ENCODE peak calls at places on chromosomes 4 and X, in six cellular contexts. R, M, J, U, L and C are unnamed samples.

GRCh38 chr4:35818520-35818919 is 425.8 kb downstream of the ARAP2 start:
- DNase-seq in R (peak), U (no peak), L (no peak), J (no peak), M (no peak), C (no peak)

GRCh38 chr4:39362827-39363226 is 3.3 kb downstream of the RFC1 start:
- DNase-seq in R (no peak), L (no peak), U (no peak), M (no peak), J (no peak), C (no peak)

GRCh38 chr4:101236097-101236496 is 111.2 kb downstream of the PPP3CA start:
- DNase-seq in L (no peak), R (no peak), J (no peak), M (no peak), U (no peak), C (no peak)

GRCh38 chrX:154020500-154021115 is 906 bp upstream of the IRAK1 start:
- DNase-seq in M (no peak), L (no peak), J (no peak), U (no peak), R (no peak), C (no peak)

GRCh38 chr4:71595576-71596108 is 188.2 kb downstream of the GC start:
- DNase-seq in M (no peak), R (peak), U (no peak), L (no peak), J (no peak), C (no peak)

GRCh38 chr4:41134581-41134980 is 79.8 kb downstream of the APBB2 start:
- DNase-seq in L (no peak), J (no peak), M (no peak), R (no peak), U (no peak), C (no peak)

GRCh38 chrX:46918434-46918833 is 6.2 kb downstream of the JADE3 start:
- DNase-seq in U (no peak), L (no peak), R (no peak), J (no peak), M (no peak), C (no peak)

GRCh38 chr4:56730097-56730496 is 49.0 kb upstream of the HOPX start:
- DNase-seq in L (no peak), R (no peak), M (no peak), J (no peak), U (no peak), C (no peak)

GRCh38 chr4:70954032-70954431 is 39.4 kb upstream of the DCK start:
- DNase-seq in R (no peak), L (no peak), M (no peak), U (no peak), J (no peak), C (no peak)

GRCh38 chr4:147198411-147199051 is 252.9 kb upstream of the TTC29 start:
- DNase-seq in L (no peak), R (no peak), J (no peak), M (no peak), U (no peak), C (no peak)

GRCh38 chr4:168790898-168791297 is 219.2 kb downstream of the CBR4 start:
- DNase-seq in R (no peak), J (no peak), M (no peak), U (no peak), L (no peak), C (no peak)

GRCh38 chrX:11241720-11242119 is 51.5 kb upstream of the AMELX start:
- DNase-seq in L (no peak), U (no peak), M (no peak), R (no peak), J (no peak), C (no peak)

GRCh38 chr4:109411964-109412363 is 21.7 kb upstream of the SEC24B start:
- DNase-seq in R (no peak), M (peak), L (no peak), J (no peak), U (peak), C (no peak)

GRCh38 chr4:118335316-118335715 is 17.5 kb downstream of the PRSS12 start:
- DNase-seq in M (no peak), U (no peak), J (no peak), L (no peak), R (no peak), C (no peak)

GRCh38 chrX:70504772-70505450 is 60.3 kb downstream of the DLG3 start:
- DNase-seq in R (no peak), J (no peak), U (no peak), L (no peak), M (no peak), C (no peak)

GRCh38 chr4:141705048-141705746 is 68.8 kb downstream of the IL15 start:
- DNase-seq in L (no peak), R (no peak), J (no peak), M (no peak), U (no peak), C (no peak)

GRCh38 chr4:108794136-108794535 is 31.3 kb upstream of the ETNPPL start:
- DNase-seq in L (no peak), M (no peak), R (no peak), J (no peak), U (no peak), C (no peak)

GRCh38 chrX:40323977-40324376 is 226.2 kb upstream of the BCOR start:
- DNase-seq in U (no peak), L (no peak), M (no peak), J (no peak), R (no peak), C (no peak)

GRCh38 chr4:119526786-119527550 is 101.6 kb downstream of the PDE5A start:
- DNase-seq in R (no peak), J (no peak), M (no peak), U (no peak), L (no peak), C (no peak)

GRCh38 chr4:110865611-110866254 is 242.9 kb upstream of the PITX2 start:
- DNase-seq in R (no peak), L (no peak), M (no peak), U (no peak), J (no peak), C (no peak)

GRCh38 chrX:21698274-21698673 is 40.1 kb upstream of the KLHL34 start:
- DNase-seq in M (no peak), L (no peak), R (no peak), J (no peak), U (no peak), C (no peak)

GRCh38 chrX:11585174-11585573 is 80.5 kb downstream of the ARHGAP6 start:
- DNase-seq in R (no peak), U (no peak), L (no peak), M (no peak), J (no peak), C (no peak)

GRCh38 chr4:114364857-114365256 is 233.8 kb upstream of the UGT8 start:
- DNase-seq in M (no peak), U (no peak), R (no peak), L (no peak), J (no peak), C (no peak)

GRCh38 chr4:178671766-178672165 is 1229.5 kb upstream of the AGA start:
- DNase-seq in R (no peak), J (no peak), L (no peak), M (no peak), U (no peak), C (no peak)

GRCh38 chrX:31271615-31272471 is 200.0 kb upstream of the FTHL17 start:
- DNase-seq in J (no peak), M (no peak), U (no peak), L (no peak), R (peak), C (no peak)

GRCh38 chrX:96314974-96315373 is 369.7 kb upstream of the DIAPH2 start:
- DNase-seq in U (no peak), M (no peak), J (no peak), L (no peak), R (peak), C (no peak)

GRCh38 chrX:40151211-40152172 is 53.7 kb upstream of the BCOR start:
- DNase-seq in J (no peak), R (no peak), M (no peak), L (peak), U (peak), C (peak)

GRCh38 chrX:37995428-37995827 is 10.9 kb upstream of the SYTL5 start:
- DNase-seq in U (no peak), L (no peak), M (no peak), R (no peak), J (no peak), C (no peak)

GRCh38 chr4:89222171-89222570 is 85.4 kb downstream of the GPRIN3 start:
- DNase-seq in J (no peak), R (peak), U (peak), L (no peak), M (no peak), C (no peak)

GRCh38 chr4:89230271-89230670 is 77.3 kb downstream of the GPRIN3 start:
- DNase-seq in L (no peak), J (no peak), R (no peak), M (no peak), U (no peak), C (no peak)

GRCh38 chr4:89221175-89221867 is 86.3 kb downstream of the GPRIN3 start:
- DNase-seq in L (no peak), M (no peak), R (no peak), U (peak), J (no peak), C (no peak)

DNA sequence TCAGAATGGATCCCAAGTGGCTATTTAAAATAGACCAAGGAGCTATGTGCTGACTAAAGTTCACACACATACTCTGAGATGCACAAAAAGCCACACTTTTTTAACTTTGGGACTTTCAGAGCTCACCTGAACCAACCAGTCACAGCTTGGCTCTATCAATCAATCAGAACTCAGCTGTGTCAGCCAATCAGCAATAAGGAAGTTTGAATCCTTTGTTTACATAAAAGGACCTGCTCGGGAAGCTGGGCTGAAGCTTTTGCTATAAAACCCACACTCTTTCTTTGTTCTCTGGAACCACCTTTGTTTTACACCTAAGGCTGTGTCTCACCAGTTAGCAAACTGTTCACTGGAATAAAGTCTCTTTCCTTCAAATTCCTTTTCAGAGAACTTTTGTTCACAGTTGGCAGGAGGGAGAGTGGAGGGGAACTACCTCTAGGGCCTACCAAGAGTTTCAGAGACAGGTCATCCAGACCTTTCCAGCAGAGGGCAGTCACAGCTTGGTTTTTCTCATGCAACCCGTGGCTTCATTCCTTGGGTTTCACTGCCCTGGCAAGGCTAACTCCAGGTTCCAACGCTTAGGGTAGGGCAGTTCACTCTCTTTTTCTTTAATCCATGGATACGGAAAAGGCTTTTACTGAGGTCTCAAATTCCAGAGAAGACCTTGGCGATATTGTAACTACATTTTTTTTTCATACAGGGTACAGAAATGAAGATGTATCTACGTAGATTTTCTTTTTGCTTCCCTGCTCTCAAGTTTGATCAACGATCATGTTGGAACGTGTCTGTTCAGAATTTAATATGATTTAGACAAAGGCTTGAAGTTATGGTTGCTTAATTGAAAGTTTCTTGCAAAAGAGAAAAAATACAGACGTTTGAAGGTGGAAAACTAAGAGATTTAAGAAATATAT is 80.7 kb downstream of the GPRIN3 start:
- DNase-seq in L (peak), J (peak), R (peak), M (peak), U (peak), C (peak)
- H3K27ac ChIP-seq in L (no peak), J (peak), R (peak), M (no peak), U (no peak), C (no peak)

DNA sequence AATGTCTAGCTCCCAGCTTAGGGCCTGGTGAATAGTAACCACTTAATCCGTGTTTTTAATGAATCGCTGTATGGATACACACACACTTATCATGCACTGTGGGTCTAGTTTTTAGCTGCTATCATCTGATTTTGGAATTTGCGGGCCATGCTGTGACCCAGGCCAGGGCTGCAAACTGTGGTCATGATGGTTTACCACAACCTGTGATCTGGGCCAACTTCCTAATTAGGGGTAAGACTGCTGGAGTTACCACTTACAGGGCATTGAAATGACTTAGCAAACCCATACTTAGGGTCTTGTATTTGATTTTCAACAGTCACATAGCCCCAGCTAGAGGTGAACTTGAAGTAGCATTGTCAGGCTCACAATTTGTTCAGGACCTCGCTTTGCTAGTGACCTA is 34.0 kb upstream of the EGFL6 start:
- DNase-seq in M (no peak), R (no peak), L (no peak), U (no peak), J (no peak), C (no peak)
- H3K4me3 ChIP-seq in M (no peak), R (no peak), L (no peak), U (no peak), J (no peak), C (no peak)

DNA sequence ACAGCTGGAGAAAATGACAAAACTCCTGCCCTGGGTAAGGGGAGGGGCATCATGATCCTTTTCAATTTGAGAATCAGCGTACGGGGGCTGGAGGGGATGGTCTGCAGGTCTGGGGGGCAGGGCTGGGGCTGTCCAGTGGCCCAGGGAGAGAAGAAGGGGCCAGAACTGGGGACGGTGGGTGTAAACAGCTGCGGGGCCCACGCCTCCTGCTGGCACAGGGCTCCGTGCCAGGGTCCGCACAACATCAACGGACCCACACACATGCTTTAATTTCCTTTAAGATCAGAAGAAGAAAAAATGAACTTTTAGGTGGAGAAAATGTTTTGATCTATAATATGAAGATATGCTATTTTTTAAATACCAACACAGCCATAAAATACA is 52.1 kb downstream of the PSAPL1 start:
- DNase-seq in R (no peak), U (no peak), M (no peak), L (no peak), J (no peak), C (no peak)
- H3K27ac ChIP-seq in R (no peak), U (no peak), M (no peak), L (no peak), J (no peak), C (no peak)

GRCh38 chr4:16203083-16203482 is 23.2 kb downstream of the TAPT1 start:
- DNase-seq in J (no peak), M (no peak), U (no peak), L (no peak), R (no peak), C (no peak)

GRCh38 chr4:16204505-16204904 is 21.8 kb downstream of the TAPT1 start:
- DNase-seq in R (no peak), U (no peak), L (peak), M (no peak), J (no peak), C (no peak)

GRCh38 chr4:16199132-16199531 is 27.1 kb downstream of the TAPT1 start:
- DNase-seq in L (no peak), U (peak), M (no peak), R (no peak), J (no peak), C (no peak)

GRCh38 chr4:16205298-16206164 is 20.7 kb downstream of the TAPT1 start:
- DNase-seq in M (no peak), R (no peak), U (peak), L (no peak), J (peak), C (no peak)

DNA sequence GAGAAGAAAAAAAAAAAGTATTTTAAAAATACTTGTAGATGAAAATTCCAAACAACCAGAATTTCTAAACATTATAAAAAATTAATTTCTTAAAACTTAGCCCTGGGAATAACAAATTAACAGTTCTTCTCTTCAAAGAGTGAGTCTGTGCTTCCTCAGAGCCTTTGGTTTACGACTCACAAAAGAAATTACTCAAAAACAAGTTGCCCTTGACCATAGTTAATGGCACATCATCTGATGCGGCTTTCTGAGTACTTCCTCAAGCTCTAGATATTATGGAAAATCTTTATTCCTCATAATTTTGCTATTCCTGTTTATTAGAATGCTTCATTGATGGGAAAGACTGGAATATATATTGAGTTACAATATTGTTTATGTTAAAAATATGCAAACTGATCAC is 23.7 kb downstream of the TAPT1 start:
- DNase-seq in R (no peak), U (no peak), M (no peak), J (no peak), L (no peak), C (no peak)
- H3K4me3 ChIP-seq in R (no peak), U (no peak), M (no peak), J (no peak), L (no peak), C (no peak)

GRCh38 chr4:26420903-26421302 is 69.4 kb downstream of the CCKAR start:
- DNase-seq in M (no peak), L (no peak), U (no peak), R (no peak), J (no peak), C (no peak)
- H3K27ac ChIP-seq in M (peak), L (no peak), U (peak), R (no peak), J (no peak), C (peak)

DNA sequence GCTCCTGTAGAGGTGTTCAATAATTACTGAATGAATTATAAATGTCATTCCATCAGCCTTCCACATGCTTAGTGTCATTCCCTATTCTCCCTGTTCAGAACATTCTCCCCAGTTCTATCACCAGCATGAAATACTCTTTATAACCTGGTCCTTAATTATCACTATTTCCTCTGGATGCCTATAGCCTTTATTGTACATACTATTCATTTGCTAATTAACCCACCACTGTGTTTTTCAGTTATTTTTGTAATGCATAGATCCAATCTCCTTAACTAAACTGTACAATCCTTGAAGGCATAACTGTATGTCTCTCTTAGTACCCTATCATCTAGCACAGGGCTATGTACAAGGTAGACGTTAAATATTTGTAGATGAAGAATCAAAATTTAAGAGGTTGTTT is 1.2 kb downstream of the ABCB7 start:
- DNase-seq in L (no peak), J (no peak), U (no peak), M (no peak), R (no peak), C (no peak)
- H3K4me3 ChIP-seq in L (no peak), J (peak), U (no peak), M (peak), R (peak), C (peak)